ENCODE peak calls at places on chromosomes 4 and X, in seven cellular contexts. M is SK-N-SH, B is K562, I is upper lobe of left lung, T is Panc1, O is endothelial cell of umbilical vein, J is suprapubic skin. L is an unnamed sample.

GRCh38 chr4:174559894-174560293 is 37.6 kb upstream of the HPGD start:
- DNase-seq in T (no peak), J (no peak), M (no peak), O (no peak), I (no peak), B (no peak), L (no peak)

GRCh38 chrX:3697701-3698279 is 15.7 kb downstream of the PRKX start:
- DNase-seq in B (no peak), T (no peak), J (no peak), O (peak; percentile 59), I (no peak), M (no peak), L (no peak)

GRCh38 chr4:173360587-173361221 is 10.1 kb upstream of the SAP30 start:
- DNase-seq in I (no peak), B (no peak), O (peak; percentile 12), J (no peak), M (no peak), T (no peak), L (no peak)

GRCh38 chr4:121096174-121096573 is 23.8 kb upstream of the NDNF start:
- DNase-seq in B (no peak), J (no peak), O (no peak), T (no peak), I (no peak), M (no peak), L (no peak)

GRCh38 chr4:184464759-184465454 is 9.4 kb downstream of the IRF2 start:
- DNase-seq in T (no peak), B (no peak), M (no peak), J (no peak), I (no peak), O (no peak), L (no peak)

GRCh38 chrX:28189011-28189410 is 207.8 kb upstream of the DCAF8L1 start:
- DNase-seq in M (no peak), T (peak; percentile 32), O (peak; percentile 67), I (no peak), B (no peak), J (no peak), L (no peak)

GRCh38 chrX:2652106-2652505 is 39.0 kb upstream of the CD99 start:
- DNase-seq in J (no peak), M (no peak), B (no peak), I (no peak), T (no peak), O (no peak), L (no peak)

GRCh38 chr4:101850698-101851097 is 60.2 kb downstream of the BANK1 start:
- DNase-seq in O (no peak), I (no peak), B (no peak), M (no peak), J (no peak), T (no peak), L (no peak)

GRCh38 chr4:169293343-169294176 is 22.8 kb upstream of the SH3RF1 start:
- DNase-seq in T (no peak), B (no peak), M (no peak), J (no peak), O (no peak), I (peak; percentile 32), L (no peak)

DNA sequence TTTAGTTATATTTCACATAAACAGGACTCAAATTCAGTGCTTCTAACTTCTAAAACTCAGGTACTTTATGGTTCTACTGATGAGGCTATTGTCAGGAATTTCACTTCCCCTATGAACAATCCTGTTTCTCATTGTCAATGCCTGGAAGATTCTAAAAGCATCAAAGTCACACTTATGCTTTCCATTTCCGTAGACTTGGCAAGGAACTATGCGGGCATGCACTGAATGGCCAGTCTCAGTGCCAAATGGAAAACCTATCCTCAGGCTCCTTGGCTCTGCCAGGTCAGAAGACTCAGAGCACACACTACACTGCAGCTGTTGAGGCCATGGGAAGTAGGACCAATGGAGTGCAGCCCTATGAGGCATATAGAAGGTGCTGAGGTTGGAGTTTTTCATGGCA is 97.0 kb upstream of the PTPN13 start:
- DNase-seq in J (no peak), I (peak; percentile 31), M (no peak), T (no peak), B (no peak), O (no peak), L (no peak)
- TF ChIP-seq POLR2AphosphoS5 in J (no peak), I (no peak), M (no peak), T (no peak), B (no peak), O (no peak), L (no peak)

GRCh38 chrX:119990995-119991787 is 47.6 kb upstream of the NKAP start:
- DNase-seq in I (no peak), B (no peak), T (no peak), J (no peak), O (no peak), M (peak; percentile 32), L (no peak)
- H3K4me3 ChIP-seq in I (peak overlapping the region; percentile 27), B (no peak overlapping the region), T (peak overlapping the region; percentile 53), J (peak overlapping the region; percentile 41), O (no peak overlapping the region), M (peak overlapping the region; percentile 14), L (peak overlapping the region; percentile 23)

DNA sequence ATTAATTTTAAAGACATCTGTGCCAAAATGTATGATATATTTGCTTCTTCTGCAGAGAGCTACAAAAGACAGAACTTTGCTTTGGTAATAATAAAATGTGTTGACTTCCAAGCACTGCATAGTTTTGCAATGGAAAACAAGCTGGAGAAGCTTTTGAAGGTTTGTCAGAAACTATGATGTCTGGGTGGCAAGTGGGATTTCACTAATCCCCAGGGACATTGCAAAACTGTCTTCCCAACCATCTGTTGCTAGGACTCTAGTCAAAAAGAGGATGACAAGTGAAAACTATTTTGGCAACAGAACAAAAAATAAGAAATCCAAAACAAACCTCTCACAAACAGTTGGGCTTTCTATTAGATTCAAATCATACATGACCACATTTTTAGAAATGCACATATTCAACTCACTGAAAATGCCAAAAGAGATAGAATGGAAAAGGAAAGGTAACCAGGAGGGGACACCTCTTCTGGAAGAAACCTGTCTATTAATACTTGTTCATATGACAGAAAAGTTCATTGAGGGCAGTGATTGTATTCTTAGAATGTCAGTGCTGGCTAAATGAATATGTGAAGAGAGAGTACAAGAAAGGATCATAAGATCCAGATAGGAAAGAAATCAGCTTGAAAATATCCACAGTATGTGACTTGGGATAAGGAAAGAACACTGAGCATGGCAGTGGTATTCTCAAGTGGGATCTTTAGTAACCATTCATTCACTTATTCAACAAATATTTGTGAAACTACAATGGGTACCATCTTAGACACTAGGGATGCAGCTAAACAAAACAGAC is 228.0 kb downstream of the RASL11B start:
- DNase-seq in T (no peak), J (no peak), M (no peak), I (no peak), B (no peak), O (no peak), L (no peak)
- TF ChIP-seq POLR2AphosphoS5 in T (no peak), J (no peak), M (no peak), I (no peak), B (no peak), O (no peak), L (no peak)

GRCh38 chr4:84563002-84563401 is 19.9 kb upstream of the CDS1 start:
- DNase-seq in J (no peak), O (no peak), M (no peak), T (no peak), B (no peak), I (no peak), L (no peak)

GRCh38 chr4:84569009-84569408 is 13.9 kb upstream of the CDS1 start:
- DNase-seq in B (no peak), M (no peak), J (no peak), I (no peak), O (no peak), T (no peak), L (no peak)

GRCh38 chr4:84568496-84568895 is 14.4 kb upstream of the CDS1 start:
- DNase-seq in B (no peak), I (no peak), O (no peak), J (no peak), T (no peak), M (no peak), L (no peak)

GRCh38 chr4:84562156-84562555 is 20.8 kb upstream of the CDS1 start:
- DNase-seq in J (no peak), M (no peak), B (no peak), T (no peak), I (no peak), O (no peak), L (no peak)

GRCh38 chr4:84565951-84566350 is 17.0 kb upstream of the CDS1 start:
- DNase-seq in O (no peak), M (no peak), T (no peak), B (no peak), I (no peak), J (no peak), L (no peak)
- H3K4me3 ChIP-seq in O (no peak overlapping the region), M (no peak overlapping the region), T (no peak overlapping the region), B (no peak overlapping the region), I (no peak overlapping the region), J (no peak overlapping the region), L (no peak overlapping the region)